ENCODE peak calls at places on chromosomes 11 and 22, in six cellular contexts. N, P, A, Q, I and H are unnamed samples.

GRCh38 chr11:126257764-126258163 is 10.9 kb downstream of the SRPRA start:
- DNase-seq in P (peak; percentile 64), I (no peak), A (no peak), Q (no peak), N (no peak), H (peak; percentile 47)

GRCh38 chr11:76234704-76235232 is 28.5 kb upstream of the WNT11 start:
- DNase-seq in N (peak; percentile 84), P (no peak), I (no peak), Q (peak; percentile 64), A (peak; percentile 60), H (no peak)

GRCh38 chr22:31291403-31291715 is 929 bp downstream of the PIK3IP1 start:
- DNase-seq in A (no peak), Q (peak; percentile 29), I (no peak), P (no peak), N (no peak), H (no peak)

GRCh38 chr22:37195921-37196320 is 7.9 kb upstream of the C1QTNF6 start:
- DNase-seq in I (no peak), P (peak; percentile 16), Q (no peak), A (no peak), N (no peak), H (peak; percentile 52)

GRCh38 chr11:85721191-85721590 is 35.2 kb upstream of the CCDC89 start:
- DNase-seq in I (no peak), A (no peak), N (no peak), Q (no peak), P (peak; percentile 66), H (no peak)

GRCh38 chr11:45899448-45900174 is 7.5 kb downstream of the FREY1 start:
- DNase-seq in Q (peak; percentile 89), N (peak; percentile 94), I (peak; percentile 92), P (peak; percentile 81), A (peak; percentile 80), H (peak; percentile 87)

GRCh38 chr11:36394056-36394455 is 98.0 kb downstream of the PRR5L start:
- DNase-seq in A (no peak), I (no peak), Q (no peak), P (no peak), N (no peak), H (no peak)

GRCh38 chr11:9489366-9489765 is 28.6 kb downstream of the ZNF143 start:
- DNase-seq in N (no peak), I (no peak), P (peak; percentile 78), A (no peak), Q (no peak), H (peak; percentile 83)

GRCh38 chr22:49431559-49431958 is 396.1 kb downstream of the BRD1 start:
- DNase-seq in Q (no peak), I (no peak), P (no peak), N (no peak), A (no peak), H (no peak)

GRCh38 chr11:8692417-8692816 is 9.8 kb downstream of the RPL27A start:
- DNase-seq in I (no peak), A (no peak), N (no peak), Q (no peak), P (no peak), H (no peak)

GRCh38 chr11:24509114-24509513 is 12.3 kb downstream of the LUZP2 start:
- DNase-seq in A (no peak), Q (no peak), P (no peak), N (no peak), I (no peak), H (peak; percentile 32)
- TF ChIP-seq CTCF in A (no peak), Q (no peak), P (no peak), N (no peak), I (no peak), H (no peak)

GRCh38 chr11:38191101-38191500 is 1593.1 kb upstream of the RAG2 start:
- DNase-seq in Q (no peak), I (no peak), P (no peak), N (no peak), A (no peak), H (no peak)
- TF ChIP-seq CTCF in Q (no peak), I (no peak), P (no peak), N (no peak), A (no peak), H (no peak)

GRCh38 chr11:18703001-18703763 is 4.6 kb downstream of the TMEM86A start:
- DNase-seq in N (peak; percentile 63), I (no peak), Q (no peak), A (no peak), P (no peak), H (no peak)
- TF ChIP-seq CTCF in N (no peak), I (no peak), Q (no peak), A (no peak), P (no peak), H (no peak)

DNA sequence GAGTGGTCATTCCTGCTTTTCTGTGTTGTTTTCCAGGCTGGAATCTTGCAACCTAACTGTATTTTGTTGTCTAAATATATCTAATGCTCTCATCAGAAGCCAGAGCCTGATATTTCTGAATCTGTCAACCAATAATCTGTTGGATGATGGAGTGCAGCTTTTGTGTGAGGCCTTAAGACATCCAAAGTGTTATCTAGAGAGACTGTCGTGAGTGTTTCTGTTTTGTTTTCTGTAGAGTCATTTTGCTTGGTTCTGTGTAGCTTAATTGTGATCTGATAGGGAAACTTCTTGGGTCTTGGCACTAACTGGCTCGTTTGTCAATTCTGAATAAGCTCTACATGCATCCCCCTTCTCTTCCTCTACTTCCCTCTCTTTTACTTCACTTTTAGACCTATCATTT is 31.2 kb upstream of the RBMXL2 start:
- DNase-seq in A (no peak), Q (no peak), I (no peak), P (no peak), N (no peak), H (peak; percentile 12)
- TF ChIP-seq CTCF in A (no peak), Q (no peak), I (no peak), P (no peak), N (no peak), H (no peak)

GRCh38 chr22:43862074-43862881 is at the start of gene SULT4A1:
- DNase-seq in N (peak; percentile 62), Q (no peak), I (peak; percentile 73), P (no peak), A (peak; percentile 43), H (peak; percentile 46)

GRCh38 chr22:43869799-43870198 is 7.5 kb upstream of the SULT4A1 start:
- DNase-seq in I (no peak), P (no peak), Q (no peak), N (no peak), A (no peak), H (no peak)

GRCh38 chr22:43862882-43863202 is 529 bp upstream of the SULT4A1 start:
- DNase-seq in Q (no peak), I (no peak), A (peak; percentile 47), N (no peak), P (no peak), H (no peak)

DNA sequence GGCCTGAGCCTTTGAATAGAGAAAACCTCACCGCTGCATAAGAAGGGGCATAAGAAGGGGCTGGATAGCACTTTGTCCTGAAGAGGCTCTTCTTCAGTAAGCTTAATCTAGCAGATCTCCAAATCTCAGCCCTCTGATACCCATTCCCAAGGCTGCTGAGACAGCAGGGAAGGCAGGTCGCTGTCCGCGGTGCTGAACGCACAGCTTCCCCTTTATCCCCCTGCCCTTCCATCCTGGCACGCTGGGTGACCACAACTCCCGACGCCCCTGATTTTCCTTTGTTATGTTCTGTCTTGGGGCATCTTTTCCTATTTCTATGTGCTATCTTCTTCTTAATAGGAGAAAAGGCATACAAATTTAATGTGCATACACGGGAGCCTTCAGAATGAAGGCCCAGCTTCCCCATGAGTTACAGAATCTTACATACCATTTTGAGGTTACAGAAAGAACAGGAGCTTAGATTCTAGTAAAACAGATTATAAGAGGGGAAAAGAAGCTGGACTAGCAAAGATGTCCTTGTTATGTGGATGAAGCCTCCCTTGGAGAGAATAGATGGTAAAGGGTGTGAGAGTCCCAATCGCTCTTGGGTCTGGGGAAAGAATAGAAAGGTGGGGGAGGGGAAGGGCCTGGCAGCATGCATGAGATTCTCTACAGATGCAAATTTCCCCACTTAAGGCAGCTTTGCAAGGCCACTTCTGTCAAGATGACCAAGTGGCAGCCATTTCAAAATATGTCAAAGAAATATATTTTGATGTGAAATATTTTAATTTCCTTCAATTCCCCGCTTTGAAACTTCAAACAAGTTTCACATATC is 5.7 kb upstream of the SULT4A1 start:
- DNase-seq in N (peak; percentile 54), I (peak; percentile 94), Q (peak; percentile 66), A (peak; percentile 70), P (peak; percentile 50), H (peak; percentile 57)
- TF ChIP-seq CTCF in N (no peak), I (no peak), Q (peak; percentile 5), A (no peak), P (no peak), H (no peak)

DNA sequence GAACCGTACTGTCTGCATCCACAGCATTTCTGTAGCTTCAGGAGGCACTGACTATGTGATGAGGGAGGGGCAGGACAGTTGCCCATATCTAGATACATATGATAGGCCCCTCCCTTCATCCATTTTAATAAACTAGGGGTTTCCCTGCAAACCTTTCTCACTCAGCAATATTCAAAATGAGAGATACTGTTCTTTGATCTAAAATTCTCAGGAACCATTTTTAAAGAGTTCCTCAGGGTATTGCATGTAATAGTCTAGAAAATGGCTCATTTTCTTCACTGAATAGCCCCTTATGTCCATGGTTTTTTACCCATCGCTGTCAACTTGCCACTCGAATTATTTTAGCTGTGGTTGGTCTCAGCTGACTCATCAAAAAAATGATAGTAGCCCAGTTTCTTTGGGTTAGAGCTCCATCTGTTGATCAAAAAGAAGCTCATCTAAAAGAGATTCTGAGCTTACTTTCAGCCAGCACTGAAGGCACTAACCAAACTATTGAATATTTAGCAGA is 37.0 kb upstream of the DNAJB7 start:
- DNase-seq in Q (no peak), I (no peak), N (no peak), P (peak; percentile 62), A (no peak), H (peak; percentile 72)
- TF ChIP-seq CTCF in Q (peak; percentile 53), I (peak; percentile 12), N (no peak), P (peak; percentile 72), A (peak; percentile 58), H (peak; percentile 48)

GRCh38 chr11:68962527-68963250 is 18.1 kb downstream of the MRGPRD start:
- DNase-seq in P (peak; percentile 43), Q (no peak), A (no peak), N (peak; percentile 68), I (no peak), H (no peak)
- TF ChIP-seq CTCF in P (peak; percentile 6), Q (no peak), A (no peak), N (peak; percentile 8), I (no peak), H (no peak)

DNA sequence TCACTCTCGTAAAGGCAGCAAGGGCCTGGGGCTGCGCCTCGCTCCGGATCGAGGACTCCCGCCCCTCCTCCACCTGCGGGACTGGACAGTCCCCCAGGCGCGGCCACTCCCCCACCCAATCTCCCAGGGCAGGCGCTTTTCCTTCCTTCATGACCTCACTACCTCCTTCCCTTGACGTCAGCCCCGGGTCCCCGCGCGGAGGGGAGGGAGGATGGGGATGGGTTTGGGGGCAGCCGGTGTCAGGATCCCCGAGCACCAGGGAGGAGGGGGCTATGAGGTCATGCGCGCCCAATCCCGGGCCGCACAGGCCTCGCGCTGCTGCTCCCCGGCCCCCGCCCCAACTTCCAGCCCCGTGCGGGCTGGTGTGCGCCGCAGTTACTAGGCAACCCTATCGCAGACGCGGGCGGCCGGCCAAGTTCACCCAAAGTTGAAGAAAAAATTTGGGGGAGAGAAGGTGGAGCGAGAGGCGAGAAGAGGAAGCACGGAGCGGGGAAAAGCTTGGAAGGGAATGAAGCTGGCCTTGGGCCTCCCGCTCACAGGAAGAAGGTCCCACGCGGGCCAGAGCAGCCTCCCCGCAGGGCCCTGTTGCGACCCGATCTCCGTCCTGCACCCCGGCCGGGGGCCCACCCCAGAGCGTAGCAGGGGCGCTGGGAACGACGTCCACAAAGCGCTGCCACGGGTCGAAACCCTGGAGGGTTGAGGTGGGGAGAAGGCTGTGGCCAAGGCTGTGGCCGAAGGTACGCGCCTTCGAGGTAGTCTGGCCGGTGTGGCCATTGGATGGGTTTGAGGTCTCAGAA is 8.3 kb downstream of the WT1 start:
- DNase-seq in I (peak; percentile 63), Q (no peak), A (no peak), P (no peak), N (no peak), H (no peak)
- TF ChIP-seq CTCF in I (no peak), Q (no peak), A (no peak), P (no peak), N (no peak), H (no peak)